ENCODE peak calls at places on chromosomes 13 and 19, in five cellular contexts. One of them, this sample, is unnamed.

GRCh38 chr13:43245374-43245964 is 222.1 kb downstream of the DNAJC15 start:
- DNase-seq in H1: no peak
- DNase-seq in K562: no peak
- DNase-seq in HepG2: no peak
- DNase-seq in GM12878: no peak
- DNase-seq in this sample: no peak

GRCh38 chr13:86464193-86464592 is 665.0 kb upstream of the SLITRK6 start:
- DNase-seq in K562: no peak
- DNase-seq in H1: no peak
- DNase-seq in HepG2: no peak
- DNase-seq in GM12878: no peak
- DNase-seq in this sample: no peak

GRCh38 chr13:114148521-114148855 is 16.1 kb upstream of the RASA3 start:
- DNase-seq in H1: no peak
- DNase-seq in K562: no peak
- DNase-seq in GM12878: peak
- DNase-seq in HepG2: no peak
- DNase-seq in this sample: no peak

GRCh38 chr13:29750178-29750530 is 100.3 kb downstream of the UBL3 start:
- DNase-seq in H1: no peak
- DNase-seq in GM12878: no peak
- DNase-seq in K562: no peak
- DNase-seq in HepG2: no peak
- DNase-seq in this sample: no peak

GRCh38 chr19:18274776-18275356 is 614 bp upstream of the IQCN start:
- DNase-seq in GM12878: no peak
- DNase-seq in H1: no peak
- DNase-seq in HepG2: peak
- DNase-seq in K562: peak
- DNase-seq in this sample: no peak

GRCh38 chr13:36837354-36838092 is 18.5 kb downstream of the RFXAP start:
- DNase-seq in H1: no peak
- DNase-seq in HepG2: no peak
- DNase-seq in K562: no peak
- DNase-seq in GM12878: no peak
- DNase-seq in this sample: no peak

GRCh38 chr13:30314069-30314468 is 6.7 kb upstream of the KATNAL1 start:
- DNase-seq in H1: no peak
- DNase-seq in K562: no peak
- DNase-seq in HepG2: no peak
- DNase-seq in GM12878: no peak
- DNase-seq in this sample: no peak

GRCh38 chr19:57566396-57567256 is 7.0 kb upstream of the ZNF550 start:
- DNase-seq in K562: peak
- DNase-seq in HepG2: no peak
- DNase-seq in GM12878: no peak
- DNase-seq in H1: no peak
- DNase-seq in this sample: peak

GRCh38 chr19:13154241-13154778 is 4.1 kb downstream of the IER2 start:
- DNase-seq in HepG2: peak
- DNase-seq in K562: peak
- DNase-seq in GM12878: no peak
- DNase-seq in H1: no peak
- DNase-seq in this sample: no peak

GRCh38 chr13:31048521-31048920 is 113.2 kb downstream of the HSPH1 start:
- DNase-seq in HepG2: no peak
- DNase-seq in GM12878: no peak
- DNase-seq in K562: no peak
- DNase-seq in H1: no peak
- DNase-seq in this sample: no peak

GRCh38 chr13:113152894-113153809 is 5.3 kb upstream of the PROZ start:
- DNase-seq in GM12878: no peak
- DNase-seq in K562: peak
- DNase-seq in HepG2: peak
- DNase-seq in H1: no peak
- DNase-seq in this sample: no peak

GRCh38 chr13:47310376-47310775 is 413.5 kb upstream of the HTR2A start:
- DNase-seq in K562: no peak
- DNase-seq in H1: no peak
- DNase-seq in GM12878: no peak
- DNase-seq in HepG2: no peak
- DNase-seq in this sample: no peak

GRCh38 chr13:44449999-44450821 is 76.6 kb downstream of the SERP2 start:
- DNase-seq in HepG2: peak
- DNase-seq in K562: no peak
- DNase-seq in GM12878: no peak
- DNase-seq in H1: no peak
- DNase-seq in this sample: no peak

GRCh38 chr13:110882972-110883371 is 31.9 kb downstream of the ANKRD10 start:
- DNase-seq in H1: no peak
- DNase-seq in K562: no peak
- DNase-seq in HepG2: no peak
- DNase-seq in GM12878: no peak
- DNase-seq in this sample: no peak

GRCh38 chr19:38543807-38544568 is 73.8 kb downstream of the MAP4K1 start:
- DNase-seq in K562: peak
- DNase-seq in HepG2: peak
- DNase-seq in GM12878: peak
- DNase-seq in H1: no peak
- DNase-seq in this sample: peak

GRCh38 chr13:84439108-84439507 is 556.8 kb upstream of the SLITRK1 start:
- DNase-seq in K562: no peak
- DNase-seq in GM12878: no peak
- DNase-seq in HepG2: no peak
- DNase-seq in H1: no peak
- DNase-seq in this sample: no peak

GRCh38 chr13:95607363-95607762 is 37.1 kb downstream of the DZIP1 start:
- DNase-seq in H1: no peak
- DNase-seq in K562: no peak
- DNase-seq in GM12878: no peak
- DNase-seq in HepG2: no peak
- DNase-seq in this sample: no peak

GRCh38 chr19:48117515-48118330 is 7.1 kb upstream of the PLA2G4C start:
- DNase-seq in HepG2: no peak
- DNase-seq in GM12878: no peak
- DNase-seq in K562: no peak
- DNase-seq in H1: no peak
- DNase-seq in this sample: no peak

DNA sequence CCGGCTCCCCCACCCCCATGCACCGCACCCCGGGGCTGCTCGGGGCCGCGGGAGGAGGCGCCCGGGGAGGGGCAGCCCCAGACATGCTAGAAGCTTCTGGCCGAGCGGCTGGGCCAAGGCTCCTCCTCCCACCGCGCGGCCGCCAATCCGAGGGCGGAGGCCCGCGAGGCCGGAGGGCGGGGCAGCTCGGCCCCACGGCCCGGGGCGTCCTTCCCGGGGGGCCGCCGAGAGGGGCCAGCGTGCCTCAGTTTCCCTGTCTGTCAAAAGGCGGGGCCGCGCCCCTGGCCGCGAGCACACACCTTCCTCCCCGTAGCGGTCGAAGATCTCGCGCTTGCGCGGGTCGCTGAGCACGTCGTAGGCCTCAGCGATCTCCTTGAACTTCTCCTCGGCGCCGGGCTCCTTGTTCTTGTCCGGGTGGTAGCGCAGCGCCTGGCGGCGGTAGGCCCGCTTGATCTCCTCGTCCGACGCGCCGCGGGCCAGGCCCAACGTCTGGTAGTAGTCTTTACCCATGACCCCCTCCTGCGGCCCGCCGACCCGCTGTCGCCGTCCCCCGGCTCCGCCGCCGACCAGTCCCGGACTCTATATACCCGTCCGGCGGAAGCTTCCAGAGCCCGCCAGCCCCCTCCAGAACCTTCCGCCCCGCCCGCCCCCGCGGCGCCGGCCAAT is at the start of gene DNAJB1:
- DNase-seq in GM12878: no peak
- DNase-seq in H1: no peak
- DNase-seq in HepG2: peak
- DNase-seq in K562: peak
- DNase-seq in this sample: no peak
- TF ChIP-seq SIN3A in GM12878: peak
- TF ChIP-seq SIN3A in H1: peak
- TF ChIP-seq SIN3A in HepG2: peak
- TF ChIP-seq SIN3A in K562: peak
- TF ChIP-seq SIN3A in this sample: peak

DNA sequence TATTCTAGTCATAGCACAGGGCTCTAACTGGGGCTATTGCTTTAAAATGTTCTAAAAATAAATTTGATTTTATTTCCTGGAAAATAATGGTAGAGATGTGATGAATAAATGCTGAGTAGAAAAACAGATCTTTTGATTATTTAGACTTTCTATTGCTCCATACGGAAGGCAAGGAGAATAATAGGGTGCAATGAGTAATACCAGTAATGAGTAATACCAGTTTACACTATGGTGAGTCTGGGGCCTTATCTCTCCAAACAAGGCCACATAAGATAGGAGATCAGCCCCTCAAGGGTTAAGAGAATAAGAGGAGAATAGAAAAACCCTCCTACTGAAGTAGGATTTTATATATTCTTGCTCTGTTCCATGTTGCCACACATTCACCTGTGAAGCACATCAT is 390.5 kb downstream of the KLF5 start:
- DNase-seq in HepG2: no peak
- DNase-seq in K562: no peak
- DNase-seq in GM12878: no peak
- DNase-seq in H1: no peak
- DNase-seq in this sample: no peak
- H3K27ac ChIP-seq in HepG2: no peak
- H3K27ac ChIP-seq in K562: no peak
- H3K27ac ChIP-seq in GM12878: no peak
- H3K27ac ChIP-seq in H1: no peak
- H3K27ac ChIP-seq in this sample: no peak

GRCh38 chr13:28655566-28655965 is 3.4 kb upstream of the POMP start:
- DNase-seq in GM12878: no peak
- DNase-seq in HepG2: no peak
- DNase-seq in K562: no peak
- DNase-seq in H1: no peak
- DNase-seq in this sample: no peak
- TF ChIP-seq ATF3 in GM12878: no peak
- TF ChIP-seq ATF3 in HepG2: no peak
- TF ChIP-seq ATF3 in K562: no peak
- TF ChIP-seq ATF3 in H1: no peak
- TF ChIP-seq ATF3 in this sample: no peak

GRCh38 chr13:98524391-98524790 is 52.5 kb downstream of the STK24 start:
- DNase-seq in H1: no peak
- DNase-seq in GM12878: no peak
- DNase-seq in K562: no peak
- DNase-seq in HepG2: no peak
- DNase-seq in this sample: no peak

GRCh38 chr13:98525452-98525851 is 51.5 kb downstream of the STK24 start:
- DNase-seq in H1: no peak
- DNase-seq in GM12878: no peak
- DNase-seq in HepG2: no peak
- DNase-seq in K562: no peak
- DNase-seq in this sample: no peak

GRCh38 chr13:98523455-98524102 is 53.3 kb downstream of the STK24 start:
- DNase-seq in HepG2: no peak
- DNase-seq in K562: no peak
- DNase-seq in H1: no peak
- DNase-seq in GM12878: peak
- DNase-seq in this sample: no peak

GRCh38 chr13:98525852-98526512 is 50.9 kb downstream of the STK24 start:
- DNase-seq in H1: no peak
- DNase-seq in GM12878: no peak
- DNase-seq in K562: no peak
- DNase-seq in HepG2: no peak
- DNase-seq in this sample: no peak

GRCh38 chr13:98524793-98525192 is 52.1 kb downstream of the STK24 start:
- DNase-seq in GM12878: no peak
- DNase-seq in H1: no peak
- DNase-seq in K562: no peak
- DNase-seq in HepG2: no peak
- DNase-seq in this sample: no peak
- TF ChIP-seq SIN3A in GM12878: no peak
- TF ChIP-seq SIN3A in H1: no peak
- TF ChIP-seq SIN3A in K562: no peak
- TF ChIP-seq SIN3A in HepG2: no peak
- TF ChIP-seq SIN3A in this sample: no peak

GRCh38 chr19:44717603-44718002 is 18.7 kb downstream of the CEACAM16 start:
- DNase-seq in GM12878: no peak
- DNase-seq in H1: no peak
- DNase-seq in K562: no peak
- DNase-seq in HepG2: no peak
- DNase-seq in this sample: no peak
- H3K27ac ChIP-seq in GM12878: no peak
- H3K27ac ChIP-seq in H1: no peak
- H3K27ac ChIP-seq in K562: no peak
- H3K27ac ChIP-seq in HepG2: peak
- H3K27ac ChIP-seq in this sample: no peak

DNA sequence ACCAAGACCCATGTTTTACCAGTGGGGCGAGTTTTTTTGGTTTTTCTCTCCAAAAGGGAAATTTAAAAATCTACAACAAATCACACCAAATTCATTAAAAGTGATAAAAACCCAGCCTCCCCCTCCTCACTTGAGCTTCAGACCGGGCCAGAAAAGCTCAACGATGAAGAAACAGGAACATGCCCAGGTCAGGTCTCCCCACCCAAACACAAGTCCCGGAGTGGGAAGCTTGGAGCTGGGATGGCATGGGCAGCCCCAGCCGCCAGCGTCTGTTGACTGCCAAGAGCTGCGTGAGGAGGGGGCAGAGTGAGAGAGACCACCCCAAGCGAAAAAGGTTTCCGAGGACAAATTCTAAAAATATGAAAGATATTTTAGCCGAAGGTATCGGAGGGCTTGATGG is 3.7 kb downstream of the RNU6-9 start:
- DNase-seq in HepG2: no peak
- DNase-seq in H1: no peak
- DNase-seq in GM12878: no peak
- DNase-seq in K562: no peak
- DNase-seq in this sample: no peak
- TF ChIP-seq ATF3 in HepG2: no peak
- TF ChIP-seq ATF3 in H1: no peak
- TF ChIP-seq ATF3 in GM12878: no peak
- TF ChIP-seq ATF3 in K562: no peak
- TF ChIP-seq ATF3 in this sample: no peak

GRCh38 chr13:39776439-39776838 is 121.0 kb downstream of the COG6 start:
- DNase-seq in K562: no peak
- DNase-seq in H1: no peak
- DNase-seq in GM12878: no peak
- DNase-seq in HepG2: no peak
- DNase-seq in this sample: no peak
- TF ChIP-seq SIN3A in K562: no peak
- TF ChIP-seq SIN3A in H1: no peak
- TF ChIP-seq SIN3A in GM12878: no peak
- TF ChIP-seq SIN3A in HepG2: no peak
- TF ChIP-seq SIN3A in this sample: no peak

This sample was measured in HCT116.